ENCODE peak calls at places on chromosomes 11 and 22, in four cellular contexts. One of them, this sample, is unnamed.
A peak's percentile ranks its signal among the peaks of the same experiment; 100 is the strongest.

GRCh38 chr11:111871693-111872161 is 346 bp upstream of the ALG9 start:
- DNase-seq in HFFc6: no peak
- DNase-seq in epithelial cell of proximal tubule: no peak
- DNase-seq in thyroid gland: no peak
- DNase-seq in this sample: no peak

GRCh38 chr11:31240340-31240904 is 129.1 kb downstream of the DCDC1 start:
- DNase-seq in HFFc6: no peak
- DNase-seq in epithelial cell of proximal tubule: no peak
- DNase-seq in thyroid gland: peak; percentile 16
- DNase-seq in this sample: peak; percentile 17

GRCh38 chr11:61369372-61370348 is 7.5 kb downstream of the TMEM138 start:
- DNase-seq in HFFc6: no peak
- DNase-seq in epithelial cell of proximal tubule: no peak
- DNase-seq in thyroid gland: peak; percentile 20
- DNase-seq in this sample: peak; percentile 60

GRCh38 chr11:22558638-22559037 is 67.0 kb downstream of the FANCF start:
- DNase-seq in HFFc6: no peak
- DNase-seq in epithelial cell of proximal tubule: no peak
- DNase-seq in thyroid gland: no peak
- DNase-seq in this sample: peak; percentile 16

GRCh38 chr11:100791103-100791502 is 104.0 kb downstream of the ARHGAP42 start:
- DNase-seq in HFFc6: no peak
- DNase-seq in epithelial cell of proximal tubule: no peak
- DNase-seq in thyroid gland: no peak
- DNase-seq in this sample: no peak

GRCh38 chr11:47201015-47201414 is 13.8 kb upstream of the DDB2 start:
- DNase-seq in HFFc6: no peak
- DNase-seq in epithelial cell of proximal tubule: no peak
- DNase-seq in thyroid gland: no peak
- DNase-seq in this sample: no peak

GRCh38 chr22:38291201-38291777 is 18.5 kb upstream of the TMEM184B start:
- DNase-seq in HFFc6: no peak
- DNase-seq in epithelial cell of proximal tubule: no peak
- DNase-seq in thyroid gland: no peak
- DNase-seq in this sample: no peak

GRCh38 chr11:8263109-8263768 is 439 bp downstream of the LMO1 start:
- DNase-seq in HFFc6: no peak
- DNase-seq in epithelial cell of proximal tubule: no peak
- DNase-seq in thyroid gland: peak; percentile 10
- DNase-seq in this sample: peak; percentile 13

GRCh38 chr11:59678118-59678812 is 9.4 kb upstream of the PATL1 start:
- DNase-seq in HFFc6: peak; percentile 35
- DNase-seq in epithelial cell of proximal tubule: no peak
- DNase-seq in thyroid gland: no peak
- DNase-seq in this sample: no peak

GRCh38 chr11:8839306-8839956 is 71.6 kb upstream of the AKIP1 start:
- DNase-seq in HFFc6: no peak
- DNase-seq in epithelial cell of proximal tubule: no peak
- DNase-seq in thyroid gland: peak; percentile 19
- DNase-seq in this sample: no peak

GRCh38 chr11:72776844-72777754 is 16.7 kb downstream of the STARD10 start:
- DNase-seq in HFFc6: no peak
- DNase-seq in epithelial cell of proximal tubule: no peak
- DNase-seq in thyroid gland: no peak
- DNase-seq in this sample: peak; percentile 88

GRCh38 chr22:49166746-49167145 is 660.9 kb downstream of the BRD1 start:
- DNase-seq in HFFc6: no peak
- DNase-seq in epithelial cell of proximal tubule: no peak
- DNase-seq in thyroid gland: no peak
- DNase-seq in this sample: no peak

GRCh38 chr11:15104166-15104565 is 10.6 kb upstream of the INSC start:
- DNase-seq in HFFc6: peak; percentile 30
- DNase-seq in epithelial cell of proximal tubule: no peak
- DNase-seq in thyroid gland: no peak
- DNase-seq in this sample: no peak

GRCh38 chr11:34425863-34426262 is 12.9 kb upstream of the CAT start:
- DNase-seq in HFFc6: peak; percentile 10
- DNase-seq in epithelial cell of proximal tubule: no peak
- DNase-seq in thyroid gland: no peak
- DNase-seq in this sample: no peak

GRCh38 chr11:45901646-45902045 is 5.4 kb downstream of the FREY1 start:
- DNase-seq in HFFc6: no peak
- DNase-seq in epithelial cell of proximal tubule: no peak
- DNase-seq in thyroid gland: no peak
- DNase-seq in this sample: no peak

GRCh38 chr11:65920035-65920802 is 993 bp downstream of the DRAP1 start:
- DNase-seq in HFFc6: no peak
- DNase-seq in epithelial cell of proximal tubule: no peak
- DNase-seq in thyroid gland: no peak
- DNase-seq in this sample: peak; percentile 54

DNA sequence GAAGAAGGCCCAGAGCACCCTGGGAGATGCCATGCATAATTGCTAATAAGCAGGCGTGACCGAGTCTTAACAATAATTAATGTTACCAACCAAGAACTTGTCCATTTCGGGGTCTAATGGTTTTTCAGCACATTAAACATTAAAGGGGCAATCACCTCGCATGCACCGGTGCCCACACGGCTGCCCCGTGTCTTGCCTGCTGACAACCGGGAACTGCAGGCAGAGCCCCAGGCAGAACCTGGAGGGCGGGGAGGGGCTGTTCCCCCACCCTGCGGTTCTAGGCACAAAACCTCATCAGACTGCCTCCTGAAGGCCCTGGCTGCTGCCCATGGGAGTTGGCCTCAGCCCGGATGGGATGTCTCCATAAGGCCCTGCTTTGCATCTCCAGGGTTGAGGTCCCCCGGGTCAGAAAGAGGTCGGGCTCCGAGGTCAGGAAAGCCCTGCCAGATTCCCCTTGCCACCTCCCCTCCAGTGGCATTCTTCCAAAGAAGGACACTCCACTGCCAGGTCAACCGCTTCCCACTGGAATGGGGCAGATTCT is 168.9 kb downstream of the BUD13 start:
- DNase-seq in HFFc6: no peak
- DNase-seq in epithelial cell of proximal tubule: no peak
- DNase-seq in thyroid gland: peak; percentile 13
- DNase-seq in this sample: no peak
- TF ChIP-seq CTCF in HFFc6: no peak
- TF ChIP-seq CTCF in epithelial cell of proximal tubule: no peak
- TF ChIP-seq CTCF in thyroid gland: no peak
- TF ChIP-seq CTCF in this sample: no peak

DNA sequence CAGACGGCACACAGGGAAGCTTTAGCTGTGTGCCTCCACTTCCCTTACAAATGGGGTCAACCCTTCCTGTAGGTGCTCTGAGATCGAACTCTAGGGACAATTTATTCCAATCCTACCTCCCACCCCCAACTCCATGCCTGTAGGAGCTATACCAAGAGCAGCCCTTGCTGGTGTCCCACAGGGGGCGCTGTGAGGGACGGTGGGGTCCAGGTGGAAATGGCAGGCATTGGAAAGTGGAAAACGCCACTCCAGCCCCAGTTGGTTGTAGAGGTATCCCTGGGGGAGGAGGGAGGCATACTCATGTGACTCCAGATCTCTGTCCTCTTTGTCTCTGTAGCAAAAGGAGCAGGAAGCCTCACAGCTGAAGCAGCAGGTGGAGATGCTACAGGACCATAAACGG is 161.3 kb downstream of the MYO18B start:
- DNase-seq in HFFc6: no peak
- DNase-seq in epithelial cell of proximal tubule: no peak
- DNase-seq in thyroid gland: no peak
- DNase-seq in this sample: no peak
- TF ChIP-seq CTCF in HFFc6: peak; percentile 23
- TF ChIP-seq CTCF in epithelial cell of proximal tubule: peak; percentile 29
- TF ChIP-seq CTCF in thyroid gland: no peak
- TF ChIP-seq CTCF in this sample: no peak

GRCh38 chr11:130760515-130761125 is 155.7 kb downstream of the SNX19 start:
- DNase-seq in HFFc6: no peak
- DNase-seq in epithelial cell of proximal tubule: no peak
- DNase-seq in thyroid gland: no peak
- DNase-seq in this sample: no peak

GRCh38 chr11:130761560-130762220 is 154.6 kb downstream of the SNX19 start:
- DNase-seq in HFFc6: no peak
- DNase-seq in epithelial cell of proximal tubule: no peak
- DNase-seq in thyroid gland: no peak
- DNase-seq in this sample: no peak

GRCh38 chr11:130763087-130763980 is 152.9 kb downstream of the SNX19 start:
- DNase-seq in HFFc6: no peak
- DNase-seq in epithelial cell of proximal tubule: no peak
- DNase-seq in thyroid gland: no peak
- DNase-seq in this sample: peak; percentile 14

GRCh38 chr11:130765369-130765768 is 150.9 kb downstream of the SNX19 start:
- DNase-seq in HFFc6: no peak
- DNase-seq in epithelial cell of proximal tubule: no peak
- DNase-seq in thyroid gland: no peak
- DNase-seq in this sample: no peak

DNA sequence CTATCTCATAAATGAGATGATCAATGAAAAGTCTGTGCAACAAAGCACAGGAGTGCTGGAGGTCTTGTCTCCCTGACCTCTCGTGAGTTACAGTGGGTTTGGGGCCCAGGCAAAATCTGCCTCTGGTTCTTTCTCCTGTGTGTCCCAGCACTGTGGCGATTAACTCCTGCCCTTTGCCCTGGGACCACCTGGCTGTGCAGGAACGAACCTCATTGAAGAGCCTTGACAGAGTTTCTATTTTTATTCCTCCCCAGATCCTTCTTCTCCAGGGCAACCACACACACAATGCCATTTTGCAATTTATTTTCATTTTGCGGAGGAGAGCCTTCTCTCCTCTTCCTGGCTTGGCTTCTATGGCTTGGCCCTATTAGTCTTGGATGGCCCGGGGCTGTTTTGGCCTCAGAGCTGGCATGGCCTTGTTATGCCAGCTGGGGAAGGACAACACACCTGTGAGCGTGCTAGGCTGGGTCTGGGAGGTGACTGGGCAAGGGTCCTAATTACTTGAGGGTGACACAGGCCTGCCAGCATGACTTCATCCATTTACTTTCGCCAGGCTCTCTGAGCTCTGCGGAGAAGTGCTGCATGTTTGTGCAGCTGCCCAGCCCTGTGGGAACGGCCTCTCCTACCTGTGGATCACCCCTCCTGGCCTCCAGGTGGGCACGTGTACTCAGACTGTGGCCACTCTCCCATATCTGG is 153.8 kb downstream of the SNX19 start:
- DNase-seq in HFFc6: no peak
- DNase-seq in epithelial cell of proximal tubule: no peak
- DNase-seq in thyroid gland: no peak
- DNase-seq in this sample: peak; percentile 84
- TF ChIP-seq CTCF in HFFc6: no peak
- TF ChIP-seq CTCF in epithelial cell of proximal tubule: no peak
- TF ChIP-seq CTCF in thyroid gland: no peak
- TF ChIP-seq CTCF in this sample: no peak

GRCh38 chr11:126305699-126306098 is 1.8 kb downstream of the DCPS start:
- DNase-seq in HFFc6: no peak
- DNase-seq in epithelial cell of proximal tubule: no peak
- DNase-seq in thyroid gland: no peak
- DNase-seq in this sample: no peak

GRCh38 chr11:126308271-126308671 is 4.4 kb downstream of the DCPS start:
- DNase-seq in HFFc6: no peak
- DNase-seq in epithelial cell of proximal tubule: no peak
- DNase-seq in thyroid gland: no peak
- DNase-seq in this sample: no peak

GRCh38 chr11:126307706-126308105 is 3.8 kb downstream of the DCPS start:
- DNase-seq in HFFc6: peak; percentile 46
- DNase-seq in epithelial cell of proximal tubule: no peak
- DNase-seq in thyroid gland: no peak
- DNase-seq in this sample: no peak

GRCh38 chr11:126304457-126305072 is 705 bp downstream of the DCPS start:
- DNase-seq in HFFc6: peak; percentile 38
- DNase-seq in epithelial cell of proximal tubule: no peak
- DNase-seq in thyroid gland: no peak
- DNase-seq in this sample: no peak

GRCh38 chr11:126303623-126304456 is at the start of gene DCPS:
- DNase-seq in HFFc6: peak; percentile 81
- DNase-seq in epithelial cell of proximal tubule: no peak
- DNase-seq in thyroid gland: peak; percentile 89
- DNase-seq in this sample: peak; percentile 93
- TF ChIP-seq CTCF in HFFc6: peak; percentile 18
- TF ChIP-seq CTCF in epithelial cell of proximal tubule: no peak
- TF ChIP-seq CTCF in thyroid gland: no peak
- TF ChIP-seq CTCF in this sample: no peak

GRCh38 chr11:84806354-84806753 is 820.8 kb downstream of the DLG2 start:
- DNase-seq in HFFc6: no peak
- DNase-seq in epithelial cell of proximal tubule: no peak
- DNase-seq in thyroid gland: no peak
- DNase-seq in this sample: no peak
- TF ChIP-seq CTCF in HFFc6: no peak
- TF ChIP-seq CTCF in epithelial cell of proximal tubule: no peak
- TF ChIP-seq CTCF in thyroid gland: no peak
- TF ChIP-seq CTCF in this sample: no peak

DNA sequence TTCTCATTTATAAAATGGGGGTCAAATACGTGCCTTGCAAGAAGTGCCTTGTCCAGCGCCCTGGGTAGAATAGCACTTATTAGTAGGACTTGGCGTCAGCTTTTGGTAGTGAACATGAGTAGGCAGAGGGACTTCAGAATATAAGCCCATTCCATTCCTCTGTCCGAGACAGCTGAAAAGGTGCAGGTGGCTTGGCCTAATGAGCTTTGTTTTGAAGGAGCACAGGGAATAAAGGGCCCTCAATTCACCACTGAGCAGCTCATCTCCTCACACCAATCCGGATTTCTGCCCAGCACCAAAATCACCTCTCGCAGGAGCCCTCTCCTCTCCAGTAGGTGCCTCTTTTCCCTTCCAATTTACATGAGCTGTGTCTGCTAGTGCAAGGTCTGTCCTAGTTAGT is 91.2 kb downstream of the DSCAML1 start:
- DNase-seq in HFFc6: no peak
- DNase-seq in epithelial cell of proximal tubule: no peak
- DNase-seq in thyroid gland: no peak
- DNase-seq in this sample: no peak
- TF ChIP-seq CTCF in HFFc6: no peak
- TF ChIP-seq CTCF in epithelial cell of proximal tubule: no peak
- TF ChIP-seq CTCF in thyroid gland: no peak
- TF ChIP-seq CTCF in this sample: no peak

GRCh38 chr11:75325713-75326438 is 25.6 kb downstream of the ARRB1 start:
- DNase-seq in HFFc6: peak; percentile 81
- DNase-seq in epithelial cell of proximal tubule: no peak
- DNase-seq in thyroid gland: no peak
- DNase-seq in this sample: peak; percentile 77
- TF ChIP-seq CTCF in HFFc6: no peak
- TF ChIP-seq CTCF in epithelial cell of proximal tubule: no peak
- TF ChIP-seq CTCF in thyroid gland: no peak
- TF ChIP-seq CTCF in this sample: no peak

GRCh38 chr22:45462034-45462655 is 40.5 kb upstream of the FBLN1 start:
- DNase-seq in HFFc6: no peak
- DNase-seq in epithelial cell of proximal tubule: no peak
- DNase-seq in thyroid gland: no peak
- DNase-seq in this sample: no peak
- TF ChIP-seq CTCF in HFFc6: peak; percentile 8
- TF ChIP-seq CTCF in epithelial cell of proximal tubule: peak; percentile 23
- TF ChIP-seq CTCF in thyroid gland: no peak
- TF ChIP-seq CTCF in this sample: no peak

GRCh38 chr11:27039873-27040272 is 742 bp upstream of the BBOX1 start:
- DNase-seq in HFFc6: peak; percentile 2
- DNase-seq in epithelial cell of proximal tubule: no peak
- DNase-seq in thyroid gland: no peak
- DNase-seq in this sample: no peak
- TF ChIP-seq CTCF in HFFc6: peak; percentile 38
- TF ChIP-seq CTCF in epithelial cell of proximal tubule: peak; percentile 49
- TF ChIP-seq CTCF in thyroid gland: no peak
- TF ChIP-seq CTCF in this sample: no peak

This sample was measured in body of pancreas.